ENCODE peak calls at places on chromosomes 6 and 20, in ten cellular contexts. L is germinal center; Q is stimulated activated effector memory CD8-positive, alpha-beta T cell treated with anti-CD3 and anti-CD28 coated beads, Interleukin-12 subunit alpha, Interleukin-12 subunit beta, amount 100 ng/mL, for 72 hours; D is HT1080; W is cerebellar cortex; N is activated CD8-positive, alpha-beta T cell treated with anti-CD3 and anti-CD28 coated beads for 36 hours; S is HFFc6; K is NCI-H2227 treated with DMSO at 0.1 percent for 48 hours; T is neuronal stem cell; O is left cardiac atrium. A is an unnamed sample.

GRCh38 chr20:5316188-5317158 is at the start of gene PROKR2:
- DNase-seq in L (no peak), Q (no peak), D (no peak), W (no peak), N (peak), S (no peak), K (peak), T (peak), O (no peak), A (no peak)

GRCh38 chr6:107819976-107820551 is 4.0 kb downstream of the SCML4 start:
- DNase-seq in L (no peak), Q (peak), D (no peak), W (peak), N (peak), S (no peak), K (peak), T (peak), O (no peak), A (peak)

GRCh38 chr20:50608750-50609104 is 82.6 kb downstream of the RIPOR3 start:
- DNase-seq in L (no peak), Q (no peak), D (no peak), W (no peak), N (no peak), S (no peak), K (no peak), T (no peak), O (no peak), A (no peak)

GRCh38 chr20:47927944-47928343 is 142.7 kb upstream of the SULF2 start:
- DNase-seq in L (no peak), Q (no peak), D (no peak), W (no peak), N (peak), S (no peak), K (no peak), T (no peak), O (no peak), A (peak)

GRCh38 chr6:151553416-151554158 is 59.8 kb downstream of the CCDC170 start:
- DNase-seq in L (no peak), Q (no peak), D (no peak), W (no peak), N (no peak), S (no peak), K (no peak), T (no peak), O (no peak), A (no peak)

GRCh38 chr6:37369321-37370196 is 15.8 kb downstream of the RNF8 start:
- DNase-seq in L (no peak), Q (no peak), D (peak), W (no peak), N (no peak), S (no peak), K (no peak), T (no peak), O (no peak), A (no peak)

GRCh38 chr6:87846446-87846845 is 144.4 kb upstream of the AKIRIN2 start:
- DNase-seq in L (no peak), Q (no peak), D (no peak), W (no peak), N (no peak), S (no peak), K (no peak), T (no peak), O (no peak), A (no peak)

GRCh38 chr6:13013681-13014550 is 297.3 kb downstream of the PHACTR1 start:
- DNase-seq in L (peak), Q (no peak), D (no peak), W (no peak), N (no peak), S (no peak), K (no peak), T (no peak), O (no peak), A (no peak)

GRCh38 chr6:18632670-18633410 is 245.7 kb downstream of the RNF144B start:
- DNase-seq in L (no peak), Q (no peak), D (peak), W (no peak), N (no peak), S (peak), K (no peak), T (no peak), O (no peak), A (peak)

GRCh38 chr20:50111120-50111828 is 1.7 kb downstream of the UBE2V1 start:
- DNase-seq in L (no peak), Q (peak), D (peak), W (no peak), N (peak), S (peak), K (no peak), T (no peak), O (no peak), A (no peak)

GRCh38 chr6:33914519-33915120 is 110.8 kb upstream of the MLN start:
- DNase-seq in L (peak), Q (peak), D (no peak), W (no peak), N (peak), S (no peak), K (no peak), T (no peak), O (no peak), A (no peak)

GRCh38 chr6:129624488-129624887 is 85.5 kb downstream of the ARHGAP18 start:
- DNase-seq in L (no peak), Q (no peak), D (no peak), W (no peak), N (peak), S (no peak), K (no peak), T (no peak), O (no peak), A (no peak)

GRCh38 chr20:42836339-42836738 is 353.4 kb downstream of the PTPRT start:
- DNase-seq in L (no peak), Q (no peak), D (no peak), W (peak), N (no peak), S (no peak), K (no peak), T (no peak), O (no peak), A (no peak)